ENCODE peak calls at places on chromosomes 16 and 17, in five cellular contexts. E is fibroblast of lung, P is keratinocyte, W is aorta, C is cardiac muscle cell. Q is an unnamed sample. For H3K4me1, the result is how much of the 10 kb centered on the place peaks cover.

GRCh38 chr17:40727447-40728231 is 24.1 kb upstream of the KRT24 start:
- DNase-seq in E (peak), C (no peak), P (no peak), W (no peak), Q (peak)

GRCh38 chr16:50315346-50315997 is 49.1 kb downstream of the ADCY7 start:
- DNase-seq in C (no peak), W (peak), P (no peak), E (peak), Q (no peak)

GRCh38 chr16:79897444-79898146 is 297.1 kb upstream of the MAF start:
- DNase-seq in C (no peak), P (no peak), E (peak), W (no peak), Q (no peak)

GRCh38 chr17:79510071-79510470 is 100.8 kb downstream of the RBFOX3 start:
- DNase-seq in C (no peak), W (no peak), E (no peak), P (no peak), Q (no peak)

GRCh38 chr17:48809182-48809581 is 7.8 kb downstream of the TTLL6 start:
- DNase-seq in E (no peak), W (no peak), P (no peak), C (no peak), Q (no peak)

GRCh38 chr17:78974635-78975591 is 4.8 kb downstream of the LGALS3BP start:
- DNase-seq in W (peak), E (peak), C (peak), P (no peak), Q (peak)

GRCh38 chr16:86462334-86463084 is 47.8 kb upstream of the FOXF1 start:
- DNase-seq in P (no peak), C (no peak), W (no peak), E (peak), Q (no peak)

GRCh38 chr16:83947642-83948234 is 5.3 kb upstream of the OSGIN1 start:
- DNase-seq in P (no peak), C (no peak), W (no peak), E (no peak), Q (no peak)

GRCh38 chr16:57844416-57845030 is 42.2 kb upstream of the KIFC3 start:
- DNase-seq in C (no peak), P (no peak), W (no peak), E (no peak), Q (no peak)

GRCh38 chr16:75074415-75074793 is 42.2 kb downstream of the LDHD start:
- DNase-seq in W (no peak), P (no peak), E (no peak), C (no peak), Q (no peak)

GRCh38 chr16:89049484-89050118 is 44.1 kb upstream of the ACSF3 start:
- DNase-seq in C (no peak), W (peak), E (no peak), P (no peak), Q (no peak)

GRCh38 chr17:59381716-59382570 is 50.5 kb downstream of the YPEL2 start:
- DNase-seq in C (no peak), P (no peak), E (no peak), W (peak), Q (no peak)

GRCh38 chr16:86355951-86356350 is 154.4 kb upstream of the FOXF1 start:
- DNase-seq in P (no peak), E (no peak), C (no peak), W (no peak), Q (no peak)

GRCh38 chr16:56355786-56356275 is 69.5 kb downstream of the AMFR start:
- DNase-seq in W (peak), C (no peak), P (no peak), E (no peak), Q (no peak)

GRCh38 chr17:77778636-77779524 is 179.6 kb upstream of the TNRC6C start:
- DNase-seq in W (peak), E (peak), P (no peak), C (no peak), Q (no peak)

GRCh38 chr17:73947281-73947975 is 256.1 kb upstream of the RPL38 start:
- DNase-seq in P (no peak), E (no peak), W (no peak), C (no peak), Q (no peak)

GRCh38 chr16:50306287-50306686 is 39.9 kb downstream of the ADCY7 start:
- DNase-seq in P (no peak), E (no peak), C (no peak), W (peak), Q (no peak)

GRCh38 chr16:977096-977701 is 4.4 kb upstream of the SOX8 start:
- DNase-seq in P (no peak), E (no peak), W (peak), C (no peak), Q (no peak)

GRCh38 chr16:55000595-55000994 is 69.9 kb downstream of the IRX5 start:
- DNase-seq in P (no peak), E (peak), W (no peak), C (no peak), Q (no peak)

GRCh38 chr17:16286947-16287562 is 66.2 kb downstream of the CENPV start:
- DNase-seq in W (no peak), E (no peak), P (no peak), C (no peak), Q (peak)

GRCh38 chr16:66188786-66189725 is 177.4 kb upstream of the CDH5 start:
- DNase-seq in W (no peak), C (no peak), E (peak), P (no peak), Q (no peak)

GRCh38 chr16:81527477-81528178 is 83.0 kb downstream of the CMIP start:
- DNase-seq in E (no peak), C (no peak), P (no peak), W (no peak), Q (no peak)

GRCh38 chr16:2825899-2826298 is 4.2 kb upstream of the ZG16B start:
- DNase-seq in E (no peak), P (no peak), C (no peak), W (no peak), Q (no peak)

GRCh38 chr16:4123617-4124300 is 7.5 kb upstream of the ADCY9 start:
- DNase-seq in P (no peak), W (peak), C (no peak), E (peak), Q (no peak)

GRCh38 chr17:79748296-79749099 is 17.8 kb downstream of the ENPP7 start:
- DNase-seq in W (no peak), C (no peak), E (no peak), P (no peak), Q (no peak)

GRCh38 chr16:26645629-26646028 is 421.1 kb upstream of the C16orf82 start:
- DNase-seq in E (no peak), W (no peak), P (no peak), C (peak), Q (peak)

GRCh38 chr17:46771601-46772012 is 46.9 kb downstream of the WNT3 start:
- DNase-seq in E (peak), P (no peak), C (peak), W (no peak), Q (peak)

GRCh38 chr16:31132303-31132978 is 3.1 kb downstream of the PRSS8 start:
- DNase-seq in E (no peak), C (no peak), W (no peak), P (no peak), Q (no peak)
- H3K4me1 ChIP-seq in E (under half), C (under half), W (under half), P (half or more), Q (under half)

GRCh38 chr17:50692448-50693040 is 15.2 kb downstream of the ANKRD40 start:
- DNase-seq in W (no peak), C (peak), E (no peak), P (no peak), Q (no peak)
- H3K4me1 ChIP-seq in W (under half), C (under half), E (under half), P (under half), Q (under half)

DNA sequence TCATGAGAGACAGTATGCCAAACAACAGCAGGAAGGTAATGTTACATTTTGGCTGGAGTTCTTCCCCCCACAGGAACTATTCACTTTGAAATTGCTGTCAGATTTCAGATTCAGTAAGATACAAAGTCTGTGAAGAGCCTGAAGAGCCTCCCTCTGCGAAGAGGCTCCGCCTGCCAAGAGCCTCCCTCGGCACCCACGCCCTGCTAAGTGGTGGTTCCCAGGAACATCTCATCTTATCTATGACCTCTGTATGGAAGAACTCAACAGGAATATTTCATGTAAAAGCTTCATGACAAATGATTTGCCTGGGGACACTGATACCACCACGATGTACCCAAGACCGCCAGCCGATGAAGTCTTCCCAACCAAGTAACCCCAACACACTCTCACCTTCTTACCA is 3.2 kb downstream of the ZC3H7A start:
- DNase-seq in E (no peak), C (no peak), P (no peak), W (no peak), Q (no peak)
- H3K4me1 ChIP-seq in E (under half), C (half or more), P (under half), W (under half), Q (half or more)

GRCh38 chr17:75511610-75512575 is 3.4 kb downstream of the CASKIN2 start:
- DNase-seq in W (no peak), C (peak), E (no peak), P (no peak), Q (no peak)

GRCh38 chr17:75514299-75515228 is 773 bp downstream of the CASKIN2 start:
- DNase-seq in C (peak), P (no peak), E (peak), W (peak), Q (no peak)

GRCh38 chr17:75513667-75514052 is 1.7 kb downstream of the CASKIN2 start:
- DNase-seq in E (no peak), P (no peak), W (no peak), C (no peak), Q (no peak)

GRCh38 chr17:75511270-75511609 is 4.1 kb downstream of the CASKIN2 start:
- DNase-seq in W (no peak), C (no peak), E (no peak), P (no peak), Q (no peak)

GRCh38 chr17:75512946-75513666 is 2.2 kb downstream of the CASKIN2 start:
- DNase-seq in W (no peak), P (no peak), C (no peak), E (peak), Q (no peak)
- H3K4me1 ChIP-seq in W (under half), P (under half), C (under half), E (under half), Q (under half)

GRCh38 chr17:10031102-10031501 is 126.0 kb upstream of the RCVRN start:
- DNase-seq in W (no peak), P (no peak), E (no peak), C (no peak), Q (no peak)
- H3K4me1 ChIP-seq in W (under half), P (under half), E (under half), C (under half), Q (under half)

Q was measured in OCI-LY7.